ENCODE peak calls at places on chromosomes 5 and 9, in eight cellular contexts. J, A, M, I, T, X, Z and Q are unnamed samples.

GRCh38 chr5:141696431-141696830 is 14.4 kb upstream of the ARAP3 start:
- DNase-seq in J (no peak), A (no peak), M (no peak), I (no peak), T (no peak), X (no peak), Z (no peak), Q (no peak)

GRCh38 chr5:108869066-108869465 is 121.4 kb downstream of the FER start:
- DNase-seq in J (no peak), A (no peak), M (no peak), I (no peak), T (no peak), X (no peak), Z (no peak), Q (no peak)

GRCh38 chr9:122085260-122085659 is 7.8 kb downstream of the TTLL11 start:
- DNase-seq in J (no peak), A (no peak), M (no peak), I (no peak), T (no peak), X (no peak), Z (no peak), Q (no peak)

GRCh38 chr5:175813943-175814630 is 57.3 kb upstream of the CPLX2 start:
- DNase-seq in J (no peak), A (no peak), M (no peak), I (no peak), T (no peak), X (no peak), Z (no peak), Q (no peak)

GRCh38 chr9:131008909-131009618 is at the start of gene LAMC3:
- DNase-seq in J (peak; percentile 24), A (no peak), M (no peak), I (no peak), T (no peak), X (no peak), Z (no peak), Q (no peak)

GRCh38 chr9:126157409-126157808 is 169.2 kb upstream of the MVB12B start:
- DNase-seq in J (no peak), A (no peak), M (no peak), I (no peak), T (no peak), X (no peak), Z (no peak), Q (no peak)

GRCh38 chr9:135209136-135209535 is 121.7 kb downstream of the OLFM1 start:
- DNase-seq in J (no peak), A (no peak), M (no peak), I (no peak), T (no peak), X (no peak), Z (no peak), Q (no peak)

GRCh38 chr5:37787742-37788141 is 52.1 kb downstream of the GDNF start:
- DNase-seq in J (no peak), A (peak; percentile 92), M (no peak), I (no peak), T (peak; percentile 75), X (no peak), Z (no peak), Q (no peak)

GRCh38 chr5:1800470-1801060 is 642 bp upstream of the NDUFS6 start:
- DNase-seq in J (no peak), A (no peak), M (peak; percentile 70), I (no peak), T (peak; percentile 37), X (no peak), Z (no peak), Q (no peak)

GRCh38 chr9:107276966-107277710 is 5.9 kb upstream of the RAD23B start:
- DNase-seq in J (no peak), A (peak; percentile 95), M (no peak), I (peak; percentile 45), T (peak; percentile 81), X (peak; percentile 51), Z (no peak), Q (no peak)

GRCh38 chr5:22341406-22341805 is 511.7 kb downstream of the CDH12 start:
- DNase-seq in J (no peak), A (no peak), M (no peak), I (no peak), T (no peak), X (no peak), Z (no peak), Q (no peak)

GRCh38 chr9:136926154-136926704 is 18.3 kb downstream of the FBXW5 start:
- DNase-seq in J (no peak), A (no peak), M (no peak), I (no peak), T (no peak), X (no peak), Z (no peak), Q (no peak)
- TF ChIP-seq CTCF in J (no peak), A (peak; percentile 4), M (no peak), I (no peak), T (no peak), X (peak; percentile 41), Z (no peak), Q (no peak)

DNA sequence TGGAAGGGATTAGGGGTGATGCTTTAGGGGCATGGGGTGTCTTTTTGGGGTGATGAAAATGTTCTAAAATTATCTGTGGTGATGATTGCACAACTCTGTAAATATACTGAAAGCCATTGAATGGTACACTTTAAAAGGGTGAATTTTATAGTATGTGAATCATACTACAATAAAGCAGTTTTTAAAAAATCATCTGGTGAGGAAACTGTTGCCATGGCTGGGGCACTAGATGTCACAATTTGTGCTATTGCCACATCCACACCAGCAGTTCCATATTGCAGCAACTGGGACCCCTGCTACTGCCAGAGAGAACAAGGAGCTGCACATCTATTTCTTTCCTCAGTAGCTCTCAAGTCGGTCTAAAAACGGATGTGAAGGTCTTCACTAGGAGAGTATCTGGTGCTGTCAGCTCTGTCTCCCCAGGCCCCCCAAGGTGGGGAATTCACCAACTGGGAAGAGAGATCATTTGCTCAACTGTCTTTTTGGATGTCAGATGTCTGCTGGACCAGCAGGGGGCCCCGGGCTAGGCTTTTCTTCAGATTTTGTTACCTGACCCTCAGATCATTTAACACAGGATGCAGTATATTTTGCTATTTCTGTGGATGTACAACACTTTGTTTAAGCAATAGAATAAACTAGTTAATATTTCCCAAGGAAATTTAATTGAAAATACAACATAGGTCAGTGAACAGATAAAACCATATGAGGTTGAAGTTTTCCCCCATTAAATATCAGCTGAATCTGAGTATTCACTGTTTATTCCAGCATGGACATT is 13.2 kb downstream of the CMYA5 start:
- DNase-seq in J (peak; percentile 55), A (peak; percentile 68), M (no peak), I (no peak), T (no peak), X (peak; percentile 45), Z (no peak), Q (no peak)
- TF ChIP-seq CTCF in J (peak; percentile 52), A (peak; percentile 56), M (no peak), I (peak; percentile 73), T (peak; percentile 48), X (peak; percentile 82), Z (peak; percentile 35), Q (peak; percentile 45)

GRCh38 chr9:115498338-115498737 is 380.4 kb upstream of the TNC start:
- DNase-seq in J (no peak), A (no peak), M (no peak), I (no peak), T (no peak), X (no peak), Z (no peak), Q (no peak)
- TF ChIP-seq CTCF in J (no peak), A (no peak), M (no peak), I (no peak), T (no peak), X (no peak), Z (no peak), Q (no peak)

GRCh38 chr5:147576646-147577535 is 67.0 kb upstream of the DPYSL3 start:
- DNase-seq in J (peak; percentile 78), A (peak; percentile 26), M (no peak), I (no peak), T (peak; percentile 26), X (peak; percentile 4), Z (no peak), Q (no peak)
- TF ChIP-seq CTCF in J (peak; percentile 79), A (peak; percentile 93), M (peak; percentile 72), I (peak; percentile 98), T (peak; percentile 98), X (peak; percentile 93), Z (peak; percentile 33), Q (peak; percentile 62)

DNA sequence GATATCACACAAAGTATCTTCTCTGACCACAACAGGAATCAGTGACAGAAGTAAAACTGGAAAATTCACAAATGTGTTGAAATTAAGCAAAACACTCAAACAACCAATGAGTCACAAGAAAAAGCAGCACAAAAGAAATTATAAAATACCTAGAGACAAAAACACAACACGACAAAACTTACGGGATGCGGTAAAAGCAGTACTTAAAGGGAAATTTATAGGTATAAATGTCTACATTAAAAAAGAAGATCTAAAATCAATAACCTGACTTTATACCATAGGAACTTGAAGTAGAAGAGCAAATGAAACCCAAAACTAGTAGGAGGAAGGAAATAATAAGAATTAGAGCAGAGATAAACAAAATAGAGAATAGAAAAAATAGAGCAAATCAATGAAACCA is 2.8 kb upstream of the WDR41 start:
- DNase-seq in J (no peak), A (no peak), M (no peak), I (no peak), T (no peak), X (no peak), Z (no peak), Q (no peak)
- TF ChIP-seq CTCF in J (no peak), A (no peak), M (no peak), I (no peak), T (no peak), X (no peak), Z (no peak), Q (no peak)

GRCh38 chr9:80605129-80605528 is 1033.4 kb downstream of the TLE4 start:
- DNase-seq in J (no peak), A (peak; percentile 31), M (no peak), I (peak; percentile 11), T (peak; percentile 57), X (no peak), Z (no peak), Q (no peak)
- TF ChIP-seq CTCF in J (peak; percentile 25), A (peak; percentile 54), M (no peak), I (peak; percentile 60), T (peak; percentile 38), X (peak; percentile 29), Z (no peak), Q (no peak)

DNA sequence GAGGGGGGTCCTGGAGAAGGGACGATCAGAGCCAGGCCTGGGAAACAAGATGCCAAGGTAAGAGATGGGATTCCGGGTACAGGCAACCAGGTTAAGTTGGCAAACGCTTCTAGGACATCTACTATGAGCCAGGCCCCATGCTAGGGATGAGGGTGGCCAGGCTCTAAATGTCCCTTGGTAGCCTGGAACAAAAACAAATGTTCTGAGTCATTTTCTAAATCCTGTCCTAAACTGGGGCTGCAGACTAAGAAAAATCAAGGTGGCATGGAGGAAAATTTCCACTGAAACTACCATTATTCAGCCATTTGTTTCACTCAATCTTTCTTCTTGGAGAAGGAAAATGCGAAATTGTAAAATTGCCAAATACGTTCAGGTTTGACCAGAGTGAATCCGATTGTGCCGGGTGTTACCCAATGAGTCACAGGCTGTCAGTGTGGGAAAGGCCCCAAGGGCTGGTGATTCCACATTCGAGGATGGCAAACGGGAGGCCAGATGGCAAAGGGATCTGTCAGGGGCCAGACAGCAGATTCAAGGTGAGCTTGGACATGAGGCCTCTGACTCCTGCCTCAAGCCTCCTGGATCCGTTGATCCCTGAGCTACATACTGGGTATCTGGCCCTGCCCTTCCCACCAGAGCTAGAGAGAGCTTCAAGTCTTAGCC is 57.6 kb downstream of the PAX5 start:
- DNase-seq in J (no peak), A (no peak), M (no peak), I (no peak), T (no peak), X (peak; percentile 36), Z (no peak), Q (no peak)
- TF ChIP-seq CTCF in J (no peak), A (no peak), M (no peak), I (no peak), T (no peak), X (no peak), Z (no peak), Q (no peak)